ENCODE peak calls at places on chromosomes 5 and 9, in four cellular contexts. T is natural killer cell, W is HFF-Myc, O is IMR-90. M is an unnamed sample.

GRCh38 chr5:55546991-55547390 is 12.2 kb upstream of the PLPP1 start:
- DNase-seq in W (no peak), O (no peak), T (no peak), M (no peak)

GRCh38 chr9:131762356-131762932 is 22.6 kb upstream of the RAPGEF1 start:
- DNase-seq in O (peak), T (peak), W (no peak), M (peak)

GRCh38 chr9:2743937-2744529 is 26.7 kb downstream of the KCNV2 start:
- DNase-seq in W (no peak), O (no peak), T (no peak), M (no peak)

GRCh38 chr9:105959491-105959890 is 265.1 kb downstream of the TMEM38B start:
- DNase-seq in W (no peak), O (no peak), T (no peak), M (no peak)

GRCh38 chr9:137009938-137010732 is 13.8 kb upstream of the CLIC3 start:
- DNase-seq in O (no peak), W (no peak), T (no peak), M (no peak)

GRCh38 chr5:164998590-164998989 is 1493.2 kb downstream of the MAT2B start:
- DNase-seq in O (no peak), T (no peak), W (no peak), M (no peak)

GRCh38 chr5:1244976-1245375 is 19.8 kb downstream of the SLC6A18 start:
- DNase-seq in T (no peak), W (no peak), O (no peak), M (no peak)

GRCh38 chr9:35757527-35758275 is 3.6 kb upstream of the MSMP start:
- DNase-seq in W (no peak), T (no peak), O (no peak), M (no peak)

GRCh38 chr9:122134822-122135528 is 24.6 kb downstream of the NDUFA8 start:
- DNase-seq in O (peak), T (no peak), W (no peak), M (no peak)

GRCh38 chr9:133579601-133580415 is 29.4 kb downstream of the FAM163B start:
- DNase-seq in W (no peak), O (no peak), T (no peak), M (no peak)

GRCh38 chr9:81621785-81622243 is 67.5 kb downstream of the TLE1 start:
- DNase-seq in O (no peak), W (no peak), T (no peak), M (no peak)

GRCh38 chr5:154782326-154782725 is 27.1 kb downstream of the LARP1 start:
- DNase-seq in W (no peak), T (no peak), O (no peak), M (no peak)

GRCh38 chr9:94031380-94031779 is 52.9 kb upstream of the PTPDC1 start:
- DNase-seq in T (no peak), W (no peak), O (no peak), M (no peak)

GRCh38 chr5:130964238-130965192 is 200.5 kb downstream of the HINT1 start:
- DNase-seq in O (no peak), W (no peak), T (no peak), M (no peak)

GRCh38 chr9:130010151-130010988 is 32.6 kb downstream of the FNBP1 start:
- DNase-seq in W (no peak), T (no peak), O (no peak), M (no peak)

GRCh38 chr9:122374885-122375420 is 4.1 kb downstream of the PTGS1 start:
- DNase-seq in W (peak), O (peak), T (no peak), M (no peak)

GRCh38 chr5:43664641-43665040 is 61.7 kb downstream of the NNT start:
- DNase-seq in T (no peak), W (no peak), O (peak), M (no peak)

GRCh38 chr9:106883626-106884190 is 20.7 kb downstream of the ZNF462 start:
- DNase-seq in O (peak), W (no peak), T (no peak), M (no peak)

GRCh38 chr5:77400645-77401044 is 91.5 kb downstream of the WDR41 start:
- DNase-seq in T (no peak), W (no peak), O (peak), M (no peak)

GRCh38 chr9:77640741-77641580 is 7.2 kb downstream of the GNA14 start:
- DNase-seq in O (no peak), W (no peak), T (no peak), M (no peak)

GRCh38 chr5:164335837-164336236 is 830.4 kb downstream of the MAT2B start:
- DNase-seq in T (no peak), W (no peak), O (peak), M (no peak)

GRCh38 chr9:132943677-132944293 is 631 bp downstream of the TSC1 start:
- DNase-seq in O (no peak), W (no peak), T (no peak), M (no peak)

GRCh38 chr5:168598639-168599038 is 19.5 kb upstream of the PANK3 start:
- DNase-seq in O (no peak), W (no peak), T (no peak), M (no peak)

GRCh38 chr5:27158775-27159174 is 120.4 kb upstream of the CDH9 start:
- DNase-seq in W (no peak), O (no peak), T (no peak), M (no peak)

GRCh38 chr5:170397059-170397458 is 7.9 kb upstream of the KCNMB1 start:
- DNase-seq in W (no peak), T (no peak), O (no peak), M (no peak)

GRCh38 chr9:31542384-31543055 is 841.9 kb upstream of the ACO1 start:
- DNase-seq in T (no peak), O (peak), W (no peak), M (no peak)

GRCh38 chr9:36576866-36577265 is 4.2 kb downstream of the MELK start:
- DNase-seq in W (no peak), T (no peak), O (peak), M (no peak)

GRCh38 chr9:6907772-6908381 is 150.1 kb downstream of the KDM4C start:
- DNase-seq in W (no peak), O (peak), T (no peak), M (no peak)

GRCh38 chr9:12253941-12254340 is 439.2 kb upstream of the TYRP1 start:
- DNase-seq in T (no peak), O (no peak), W (no peak), M (no peak)

GRCh38 chr9:18296702-18297531 is 177.0 kb upstream of the ADAMTSL1 start:
- DNase-seq in O (peak), T (no peak), W (no peak), M (no peak)

GRCh38 chr9:129102791-129103594 is 7.6 kb downstream of the CRAT start:
- DNase-seq in T (no peak), O (peak), W (no peak), M (no peak)

GRCh38 chr5:143403607-143404415 is at the start of gene NR3C1:
- DNase-seq in T (peak), W (no peak), O (peak), M (peak)

GRCh38 chr5:88390007-88390385 is 121.4 kb upstream of the TMEM161B start:
- DNase-seq in W (no peak), T (no peak), O (no peak), M (no peak)

GRCh38 chr5:173953528-173954090 is 35.4 kb upstream of the C5orf47 start:
- DNase-seq in O (peak), W (no peak), T (no peak), M (no peak)

GRCh38 chr5:16826379-16827125 is 109.5 kb downstream of the MYO10 start:
- DNase-seq in O (no peak), T (no peak), W (no peak), M (no peak)

GRCh38 chr5:168005093-168005492 is 286.4 kb upstream of the WWC1 start:
- DNase-seq in T (no peak), W (no peak), O (no peak), M (no peak)

GRCh38 chr5:127838661-127839060 is 135.5 kb downstream of the CCDC192 start:
- DNase-seq in W (no peak), T (no peak), O (peak), M (peak)

GRCh38 chr9:34591911-34592866 is 2.7 kb upstream of the CNTFR start:
- DNase-seq in W (no peak), O (no peak), T (no peak), M (no peak)
- TF ChIP-seq CTCF in W (no peak), O (no peak), T (peak), M (peak)

GRCh38 chr5:33474004-33474403 is 33.2 kb downstream of the TARS1 start:
- DNase-seq in T (no peak), W (no peak), O (no peak), M (no peak)

GRCh38 chr5:33474931-33475499 is 34.2 kb downstream of the TARS1 start:
- DNase-seq in O (no peak), W (no peak), T (no peak), M (no peak)

GRCh38 chr5:33472805-33473409 is 32.1 kb downstream of the TARS1 start:
- DNase-seq in W (no peak), T (no peak), O (no peak), M (no peak)

GRCh38 chr5:33468811-33469435 is 28.2 kb downstream of the TARS1 start:
- DNase-seq in O (peak), T (no peak), W (no peak), M (no peak)

GRCh38 chr5:33470544-33470943 is 29.8 kb downstream of the TARS1 start:
- DNase-seq in O (peak), W (peak), T (no peak), M (no peak)
- TF ChIP-seq CTCF in O (peak), W (peak), T (no peak), M (no peak)

GRCh38 chr9:95912773-95913172 is 37.3 kb downstream of the ERCC6L2 start:
- DNase-seq in W (no peak), T (no peak), O (no peak), M (no peak)

GRCh38 chr9:95910023-95910706 is 34.7 kb downstream of the ERCC6L2 start:
- DNase-seq in T (no peak), O (peak), W (no peak), M (no peak)

GRCh38 chr9:95910770-95911340 is 35.4 kb downstream of the ERCC6L2 start:
- DNase-seq in O (no peak), W (no peak), T (no peak), M (no peak)

GRCh38 chr9:95903398-95903797 is 27.9 kb downstream of the ERCC6L2 start:
- DNase-seq in T (no peak), W (no peak), O (no peak), M (no peak)

GRCh38 chr9:95907794-95908193 is 32.3 kb downstream of the ERCC6L2 start:
- DNase-seq in O (no peak), W (no peak), T (no peak), M (no peak)
- TF ChIP-seq CTCF in O (peak), W (peak), T (no peak), M (no peak)

DNA sequence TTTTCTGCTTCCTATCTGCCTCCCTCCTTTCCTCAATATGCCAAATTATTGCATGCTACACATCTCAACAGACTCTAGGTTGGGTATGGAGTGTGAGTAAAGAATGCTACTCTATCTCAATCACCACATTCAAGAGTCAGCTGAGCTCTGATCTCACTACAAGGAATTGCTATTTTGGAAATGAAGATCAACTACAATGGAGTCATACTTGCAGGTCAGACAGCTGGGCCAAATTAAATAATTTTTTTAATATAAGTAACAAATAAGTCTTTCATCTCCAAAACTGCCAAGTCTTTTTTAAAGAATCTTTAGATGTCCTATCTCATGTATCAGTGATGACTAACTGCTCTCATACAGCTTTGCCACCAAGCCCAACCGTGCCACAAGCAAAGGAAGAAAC is 64.0 kb downstream of the DEPDC1B start:
- DNase-seq in W (no peak), O (peak), T (no peak), M (no peak)
- TF ChIP-seq CTCF in W (no peak), O (no peak), T (no peak), M (no peak)

DNA sequence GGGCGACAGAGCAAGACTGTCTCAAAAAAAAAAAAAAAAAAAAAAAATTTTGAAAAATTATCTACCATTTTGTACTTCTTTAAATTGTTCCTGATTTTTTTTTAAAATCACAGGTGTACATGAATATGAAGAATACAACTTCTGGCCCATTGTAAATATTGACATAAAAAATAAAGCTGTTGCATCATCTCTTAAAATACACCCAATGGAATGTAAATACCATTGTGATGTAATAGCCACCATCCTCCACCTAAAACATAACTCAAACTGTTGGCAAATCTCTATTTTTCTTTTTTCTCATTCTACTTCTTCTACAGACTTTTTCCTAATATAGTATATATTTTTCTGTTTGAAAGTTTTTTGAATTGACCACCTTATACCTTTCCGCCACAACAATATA is 61.0 kb upstream of the TEX48 start:
- DNase-seq in O (no peak), W (no peak), T (no peak), M (no peak)
- TF ChIP-seq CTCF in O (no peak), W (no peak), T (no peak), M (no peak)

GRCh38 chr5:7680260-7680659 is 170.7 kb downstream of the CFAP90 start:
- DNase-seq in W (no peak), O (no peak), T (no peak), M (no peak)

GRCh38 chr5:7686794-7687193 is 164.1 kb downstream of the CFAP90 start:
- DNase-seq in O (no peak), W (no peak), T (no peak), M (no peak)

GRCh38 chr5:7679663-7680062 is 171.3 kb downstream of the CFAP90 start:
- DNase-seq in T (no peak), W (no peak), O (no peak), M (no peak)

GRCh38 chr5:7682379-7682778 is 168.6 kb downstream of the CFAP90 start:
- DNase-seq in W (no peak), O (no peak), T (no peak), M (no peak)

DNA sequence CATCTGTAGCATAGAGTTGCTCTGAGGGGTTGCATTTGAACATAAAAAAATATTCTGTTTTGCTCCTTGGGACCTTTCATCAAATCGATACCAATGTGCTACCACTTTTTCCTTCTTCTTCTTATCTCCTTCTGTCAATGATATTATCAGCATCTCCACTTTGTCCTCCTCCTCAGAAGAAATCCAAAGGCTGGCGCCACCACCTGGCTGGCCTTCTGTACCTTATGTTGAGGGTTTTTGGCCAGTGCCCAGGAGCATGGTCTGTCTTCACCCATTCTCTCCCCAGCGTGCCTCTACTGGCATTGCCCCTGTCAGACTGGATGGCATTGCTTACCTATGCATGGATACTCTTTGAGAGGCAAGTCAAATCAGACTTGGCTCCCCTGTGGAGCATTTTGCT is 167.2 kb downstream of the CFAP90 start:
- DNase-seq in T (no peak), O (no peak), W (no peak), M (no peak)
- TF ChIP-seq CTCF in T (no peak), O (no peak), W (no peak), M (no peak)

DNA sequence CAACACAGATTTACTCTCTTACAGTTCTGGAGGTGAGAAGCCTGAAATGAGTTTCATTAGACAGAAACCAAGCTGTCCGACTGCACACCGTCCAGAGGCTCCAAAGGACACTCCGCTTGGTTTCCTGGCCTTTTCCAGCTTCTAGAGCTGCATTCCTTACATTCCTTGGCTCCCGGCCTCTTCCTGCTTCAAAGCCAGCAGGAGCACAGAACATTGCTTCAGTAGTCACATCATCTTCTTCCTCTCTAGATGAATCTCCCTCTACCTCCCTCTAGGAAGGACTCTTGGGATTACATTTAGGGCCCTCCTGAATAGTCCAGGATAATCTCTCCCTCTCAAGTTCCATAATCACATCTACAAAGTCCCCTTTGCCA is 213.3 kb downstream of the CDK5RAP2 start:
- DNase-seq in W (peak), O (peak), T (no peak), M (no peak)
- TF ChIP-seq CTCF in W (peak), O (peak), T (no peak), M (no peak)